ENCODE peak calls at places on chromosomes 11 and 22, in four cellular contexts. Z is heart right ventricle, K is body of pancreas, L is left ventricle myocardium inferior. H is an unnamed sample.

GRCh38 chr22:47928626-47929025 is 1166.2 kb downstream of the TBC1D22A start:
- DNase-seq in Z (no peak), K (no peak), L (no peak), H (no peak)

GRCh38 chr22:29883045-29883830 is at the start of gene MTMR3:
- DNase-seq in Z (peak), K (peak), L (peak), H (peak)

GRCh38 chr11:2215561-2216399 is 44.2 kb upstream of the TH start:
- DNase-seq in Z (no peak), K (no peak), L (no peak), H (no peak)

GRCh38 chr11:76209956-76210885 is 3.9 kb upstream of the WNT11 start:
- DNase-seq in Z (peak), K (peak), L (peak), H (peak)

GRCh38 chr11:10930224-10930960 is 72.5 kb upstream of the ZBED5 start:
- DNase-seq in Z (no peak), K (no peak), L (no peak), H (no peak)

GRCh38 chr11:58086528-58086927 is 38.8 kb downstream of the OR9I1 start:
- DNase-seq in Z (no peak), K (no peak), L (no peak), H (no peak)

GRCh38 chr22:42688241-42688913 is 32.3 kb downstream of the A4GALT start:
- DNase-seq in Z (peak), K (peak), L (peak), H (peak)

GRCh38 chr22:27433585-27434190 is 367.9 kb downstream of the MN1 start:
- DNase-seq in Z (no peak), K (peak), L (no peak), H (no peak)

GRCh38 chr22:20584872-20585639 is 77.6 kb downstream of the MED15 start:
- DNase-seq in Z (no peak), K (no peak), L (peak), H (no peak)

GRCh38 chr22:20584029-20584871 is 76.8 kb downstream of the MED15 start:
- DNase-seq in Z (no peak), K (no peak), L (peak), H (no peak)

GRCh38 chr22:20582520-20583361 is 75.3 kb downstream of the MED15 start:
- DNase-seq in Z (no peak), K (no peak), L (peak), H (no peak)

GRCh38 chr22:20582171-20582511 is 74.7 kb downstream of the MED15 start:
- DNase-seq in Z (no peak), K (no peak), L (peak), H (no peak)

DNA sequence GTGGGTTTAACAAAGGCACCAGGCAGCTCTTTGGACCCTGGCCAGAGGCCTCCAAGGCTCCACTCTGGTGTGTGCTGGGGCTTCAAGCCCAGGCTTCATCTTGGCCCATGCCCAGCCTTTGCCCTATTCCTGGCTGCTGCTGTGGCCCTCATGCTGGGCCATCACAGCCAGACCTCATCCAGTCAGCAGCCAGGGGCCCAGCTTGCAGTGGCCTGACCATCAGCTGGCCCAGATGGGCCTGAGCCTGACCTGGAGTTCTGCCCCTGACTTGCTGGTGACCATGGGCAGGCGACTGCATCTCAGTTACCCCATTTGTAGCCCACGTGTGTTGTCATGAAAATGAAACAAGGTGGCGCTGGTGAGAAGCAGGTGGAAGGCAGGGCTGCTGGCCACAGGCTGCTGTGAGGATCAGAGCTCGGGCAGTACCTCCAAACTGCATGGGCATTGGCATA is 76.1 kb downstream of the MED15 start:
- DNase-seq in Z (peak), K (no peak), L (peak), H (no peak)
- TF ChIP-seq CTCF in Z (no peak), K (no peak), L (no peak), H (peak)

GRCh38 chr11:122172352-122173073 is 56.5 kb upstream of the BLID start:
- DNase-seq in Z (no peak), K (no peak), L (no peak), H (no peak)
- TF ChIP-seq CTCF in Z (no peak), K (no peak), L (no peak), H (no peak)

GRCh38 chr11:126485021-126485781 is 129.7 kb downstream of the ST3GAL4 start:
- DNase-seq in Z (no peak), K (no peak), L (no peak), H (no peak)
- TF ChIP-seq CTCF in Z (no peak), K (no peak), L (no peak), H (peak)

DNA sequence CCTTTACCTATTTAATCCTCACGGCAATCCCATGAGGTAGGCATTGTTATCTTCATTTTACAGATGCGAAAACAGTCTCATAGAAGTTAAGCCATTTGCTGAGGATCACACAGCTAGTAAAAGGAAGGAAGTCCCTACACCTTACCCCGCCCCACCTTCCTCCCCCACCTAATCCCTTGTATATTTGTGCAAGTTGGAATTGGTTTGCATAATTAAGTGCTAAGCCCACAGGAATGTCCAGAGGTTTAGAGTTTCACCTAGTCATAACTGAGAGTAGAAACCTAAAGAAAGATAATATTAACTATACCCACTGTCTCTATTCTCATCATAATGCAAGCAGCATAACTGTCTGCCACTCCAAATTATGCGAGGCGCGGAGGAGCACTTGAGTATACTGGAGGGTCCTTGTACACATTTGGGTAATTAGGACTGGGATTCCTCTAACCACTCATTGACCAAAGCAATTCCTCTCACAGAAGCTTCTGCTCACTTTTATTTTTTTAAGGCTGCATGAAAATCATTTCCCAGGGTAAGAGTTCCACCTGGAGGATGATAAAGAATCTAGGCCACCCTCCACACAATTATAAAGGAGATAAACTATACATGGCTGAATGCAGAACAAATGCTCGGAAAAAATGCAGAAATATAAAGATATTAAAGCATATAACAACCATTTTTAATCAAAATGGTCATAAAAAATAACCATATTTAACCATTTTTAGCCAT is 199.9 kb downstream of the FAM181B start:
- DNase-seq in Z (no peak), K (no peak), L (no peak), H (no peak)
- TF ChIP-seq CTCF in Z (no peak), K (no peak), L (no peak), H (peak)

GRCh38 chr11:23555085-23555484 is 694.8 kb upstream of the CCDC179 start:
- DNase-seq in Z (no peak), K (no peak), L (no peak), H (no peak)

GRCh38 chr11:23556163-23556750 is 696.0 kb upstream of the CCDC179 start:
- DNase-seq in Z (no peak), K (no peak), L (no peak), H (no peak)

GRCh38 chr11:23554002-23554401 is 693.7 kb upstream of the CCDC179 start:
- DNase-seq in Z (no peak), K (no peak), L (no peak), H (no peak)
- TF ChIP-seq CTCF in Z (no peak), K (peak), L (no peak), H (no peak)

GRCh38 chr11:46827995-46828394 is 18.1 kb downstream of the CKAP5 start:
- DNase-seq in Z (no peak), K (no peak), L (no peak), H (no peak)

DNA sequence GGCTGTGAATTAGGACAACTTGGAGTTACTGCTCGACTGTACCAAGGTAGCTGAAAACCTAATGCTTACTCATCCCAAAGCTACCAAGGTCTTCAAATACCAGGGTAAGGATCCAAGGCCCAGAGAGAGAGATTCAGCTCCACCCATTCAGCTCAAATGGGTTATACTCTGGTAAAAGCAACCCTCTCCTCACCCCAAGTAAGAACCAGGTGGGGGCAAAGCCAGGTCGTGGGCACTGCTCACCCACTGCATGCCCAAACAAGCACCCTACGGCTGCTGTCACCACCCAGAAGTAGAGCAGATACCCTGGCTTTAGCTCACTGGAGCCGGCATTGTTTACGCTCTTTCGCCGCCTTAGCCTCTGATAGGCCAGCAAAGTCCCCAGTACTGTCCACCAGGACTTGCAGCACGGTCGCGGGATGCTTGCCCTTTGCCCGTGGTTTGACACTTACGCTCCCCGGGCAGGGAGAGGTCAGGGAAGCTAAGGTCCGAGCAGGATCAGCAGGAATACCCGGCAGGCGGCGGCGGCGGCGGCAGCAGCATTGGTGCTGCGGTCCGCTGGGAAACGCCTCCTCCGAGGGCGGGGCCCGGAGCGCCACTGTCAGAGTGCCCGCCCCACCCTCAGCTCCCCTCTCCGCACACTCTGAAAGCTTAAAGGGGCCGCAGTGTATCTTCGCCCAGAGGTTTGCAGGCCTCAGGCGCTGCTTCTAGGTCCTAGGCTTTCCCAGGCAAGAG is 19.6 kb downstream of the CKAP5 start:
- DNase-seq in Z (peak), K (peak), L (peak), H (no peak)
- TF ChIP-seq CTCF in Z (no peak), K (peak), L (peak), H (no peak)

DNA sequence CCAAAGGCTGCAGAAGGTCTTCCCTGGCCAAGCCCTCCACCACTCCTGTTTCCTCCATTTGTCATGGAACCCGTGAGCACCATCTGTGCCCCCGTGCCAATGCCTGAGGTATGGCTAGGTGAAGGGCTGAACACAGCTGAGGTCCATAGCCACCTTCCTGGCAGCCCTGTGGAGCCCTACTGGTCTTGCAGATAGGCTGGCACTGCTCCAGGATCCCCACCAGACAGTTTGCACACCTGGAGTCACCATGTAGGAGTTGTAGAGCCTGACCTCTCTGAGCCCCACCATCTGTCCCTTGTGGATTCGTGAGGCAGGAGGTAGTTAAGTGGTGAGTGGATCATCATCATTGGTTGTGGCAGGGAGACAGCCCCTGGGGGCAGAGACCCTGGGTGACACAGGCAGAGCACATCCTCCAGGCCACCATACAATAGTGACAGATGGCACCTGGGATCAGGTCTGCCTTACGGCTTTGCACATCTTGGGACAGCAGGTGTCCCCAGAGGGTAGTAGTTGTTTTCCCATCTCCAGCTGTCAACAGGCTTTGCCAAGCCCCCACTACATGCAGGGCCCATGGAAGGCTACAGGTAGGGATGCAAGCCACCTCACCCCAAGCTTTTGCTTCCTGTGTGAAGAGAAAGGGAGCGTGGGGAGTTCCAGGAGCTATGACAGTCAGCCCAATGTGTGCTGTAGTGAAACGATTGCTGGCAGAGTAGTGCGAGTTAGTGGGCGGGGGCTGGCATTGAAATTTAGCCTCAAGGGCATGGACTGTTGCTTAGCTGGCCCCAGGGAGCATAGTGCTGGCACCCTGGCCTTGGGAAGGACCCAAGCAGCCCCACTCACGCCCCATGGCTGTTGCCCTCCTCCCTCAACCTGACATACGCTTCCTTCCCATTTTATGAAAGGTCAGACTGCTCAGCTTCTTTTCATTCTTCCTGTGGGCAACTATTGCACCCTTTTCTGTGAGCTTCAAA is 52.4 kb upstream of the SUSD2 start:
- DNase-seq in Z (no peak), K (no peak), L (peak), H (no peak)
- TF ChIP-seq CTCF in Z (no peak), K (no peak), L (no peak), H (no peak)

DNA sequence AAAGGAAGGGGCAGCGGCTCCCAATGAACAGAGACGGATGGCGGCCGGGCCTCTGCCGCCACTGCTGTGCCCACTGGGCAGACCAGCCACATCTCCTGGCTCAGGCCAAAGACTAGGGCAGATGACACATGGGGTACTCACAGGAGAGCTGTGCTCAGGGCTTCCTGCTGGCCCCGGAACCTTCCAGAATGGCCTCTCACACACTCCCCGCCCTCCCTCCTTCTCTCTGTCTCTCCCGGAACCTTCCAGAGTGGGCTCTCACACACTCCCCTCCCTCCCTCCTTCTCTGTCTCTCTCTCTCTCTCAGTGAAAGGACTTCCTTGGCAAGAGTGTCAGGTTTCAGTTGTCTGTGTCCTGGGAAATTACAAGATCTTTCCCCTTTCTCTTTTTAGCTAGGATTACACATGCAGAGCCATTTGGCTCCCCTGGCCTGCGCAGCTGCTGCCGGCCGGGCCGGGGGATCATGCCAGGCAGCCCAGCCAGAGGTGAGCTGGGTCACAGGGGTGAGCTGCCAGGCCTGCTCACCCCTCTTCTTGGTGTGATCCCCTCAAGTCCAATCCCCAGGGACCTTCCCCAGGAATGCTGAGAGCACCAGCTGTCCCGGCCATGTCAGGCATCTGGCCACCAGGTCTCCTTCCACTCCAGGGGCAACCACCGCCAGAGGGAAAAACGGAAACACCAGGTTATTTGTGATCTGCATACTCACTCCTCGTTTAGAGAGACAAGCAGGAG is 45.3 kb upstream of the ADA2 start:
- DNase-seq in Z (peak), K (no peak), L (peak), H (no peak)
- TF ChIP-seq CTCF in Z (no peak), K (no peak), L (no peak), H (no peak)

H was measured in LNCaP clone FGC.